ENCODE peak calls at places on chromosomes 2 and 18, in eight cellular contexts. X is GM12864, N is cardiac fibroblast, D is thyroid gland, K is WTC11, H is HCT116, I is psoas muscle, Q is mesothelial cell of epicardium. T is an unnamed sample.

GRCh38 chr2:213107728-213108127 is 43.7 kb downstream of the IKZF2 start:
- DNase-seq in X (no peak), N (no peak), D (no peak), K (no peak), H (no peak), I (no peak), Q (no peak), T (no peak)

GRCh38 chr2:6992821-6993228 is 75.6 kb downstream of the RNF144A start:
- DNase-seq in X (no peak), N (no peak), D (no peak), K (no peak), H (no peak), I (no peak), Q (no peak), T (no peak)

GRCh38 chr2:85583667-85584353 is 421 bp upstream of the VAMP5 start:
- DNase-seq in X (no peak), N (no peak), D (no peak), K (no peak), H (no peak), I (peak), Q (no peak), T (no peak)

GRCh38 chr2:186569906-186570305 is 19.9 kb upstream of the ITGAV start:
- DNase-seq in X (no peak), N (no peak), D (peak), K (no peak), H (no peak), I (no peak), Q (no peak), T (no peak)

GRCh38 chr2:161766334-161766733 is 142.1 kb downstream of the SLC4A10 start:
- DNase-seq in X (no peak), N (no peak), D (no peak), K (no peak), H (no peak), I (no peak), Q (no peak), T (no peak)

GRCh38 chr2:157839162-157839801 is 36.8 kb downstream of the ACVR1 start:
- DNase-seq in X (no peak), N (peak), D (peak), K (peak), H (no peak), I (peak), Q (peak), T (no peak)

GRCh38 chr2:53515435-53516332 is 251.9 kb upstream of the CHAC2 start:
- DNase-seq in X (no peak), N (peak), D (no peak), K (peak), H (no peak), I (no peak), Q (no peak), T (no peak)

GRCh38 chr2:195818521-195818920 is 161.5 kb downstream of the SLC39A10 start:
- DNase-seq in X (no peak), N (no peak), D (no peak), K (no peak), H (no peak), I (no peak), Q (no peak), T (no peak)

GRCh38 chr2:199855812-199856211 is 4.8 kb upstream of the FTCDNL1 start:
- DNase-seq in X (no peak), N (no peak), D (no peak), K (no peak), H (no peak), I (no peak), Q (no peak), T (no peak)

GRCh38 chr2:14016289-14016955 is 616.1 kb upstream of the LRATD1 start:
- DNase-seq in X (no peak), N (no peak), D (no peak), K (no peak), H (no peak), I (no peak), Q (no peak), T (no peak)

GRCh38 chr2:11746807-11747459 is 501 bp downstream of the LPIN1 start:
- DNase-seq in X (no peak), N (peak), D (peak), K (peak), H (no peak), I (no peak), Q (no peak), T (no peak)

GRCh38 chr2:221449406-221449805 is 122.7 kb downstream of the EPHA4 start:
- DNase-seq in X (no peak), N (no peak), D (no peak), K (no peak), H (no peak), I (no peak), Q (no peak), T (no peak)

GRCh38 chr18:21550510-21550970 is 50.0 kb downstream of the ESCO1 start:
- DNase-seq in X (no peak), N (no peak), D (no peak), K (no peak), H (no peak), I (no peak), Q (no peak), T (no peak)

GRCh38 chr2:240603081-240603835 is 16.7 kb downstream of the CAPN10 start:
- DNase-seq in X (no peak), N (no peak), D (no peak), K (no peak), H (no peak), I (peak), Q (peak), T (no peak)

GRCh38 chr2:55796121-55796520 is 102.5 kb upstream of the PNPT1 start:
- DNase-seq in X (no peak), N (no peak), D (no peak), K (no peak), H (no peak), I (no peak), Q (no peak), T (no peak)

GRCh38 chr2:1593371-1594205 is 150.7 kb downstream of the PXDN start:
- DNase-seq in X (no peak), N (peak), D (no peak), K (no peak), H (peak), I (peak), Q (no peak), T (no peak)

GRCh38 chr2:207338610-207339009 is 172.9 kb upstream of the KLF7 start:
- DNase-seq in X (no peak), N (no peak), D (no peak), K (no peak), H (no peak), I (no peak), Q (no peak), T (no peak)

GRCh38 chr2:234979204-234980167 is 27.7 kb downstream of the SH3BP4 start:
- DNase-seq in X (no peak), N (peak), D (no peak), K (no peak), H (no peak), I (no peak), Q (no peak), T (no peak)

GRCh38 chr2:234982096-234982834 is 30.4 kb downstream of the SH3BP4 start:
- DNase-seq in X (no peak), N (no peak), D (no peak), K (no peak), H (no peak), I (peak), Q (no peak), T (no peak)

GRCh38 chr2:234983011-234983726 is 31.4 kb downstream of the SH3BP4 start:
- DNase-seq in X (no peak), N (no peak), D (peak), K (no peak), H (no peak), I (peak), Q (no peak), T (no peak)

GRCh38 chr2:234980476-234981187 is 28.8 kb downstream of the SH3BP4 start:
- DNase-seq in X (no peak), N (peak), D (peak), K (no peak), H (no peak), I (peak), Q (no peak), T (no peak)

DNA sequence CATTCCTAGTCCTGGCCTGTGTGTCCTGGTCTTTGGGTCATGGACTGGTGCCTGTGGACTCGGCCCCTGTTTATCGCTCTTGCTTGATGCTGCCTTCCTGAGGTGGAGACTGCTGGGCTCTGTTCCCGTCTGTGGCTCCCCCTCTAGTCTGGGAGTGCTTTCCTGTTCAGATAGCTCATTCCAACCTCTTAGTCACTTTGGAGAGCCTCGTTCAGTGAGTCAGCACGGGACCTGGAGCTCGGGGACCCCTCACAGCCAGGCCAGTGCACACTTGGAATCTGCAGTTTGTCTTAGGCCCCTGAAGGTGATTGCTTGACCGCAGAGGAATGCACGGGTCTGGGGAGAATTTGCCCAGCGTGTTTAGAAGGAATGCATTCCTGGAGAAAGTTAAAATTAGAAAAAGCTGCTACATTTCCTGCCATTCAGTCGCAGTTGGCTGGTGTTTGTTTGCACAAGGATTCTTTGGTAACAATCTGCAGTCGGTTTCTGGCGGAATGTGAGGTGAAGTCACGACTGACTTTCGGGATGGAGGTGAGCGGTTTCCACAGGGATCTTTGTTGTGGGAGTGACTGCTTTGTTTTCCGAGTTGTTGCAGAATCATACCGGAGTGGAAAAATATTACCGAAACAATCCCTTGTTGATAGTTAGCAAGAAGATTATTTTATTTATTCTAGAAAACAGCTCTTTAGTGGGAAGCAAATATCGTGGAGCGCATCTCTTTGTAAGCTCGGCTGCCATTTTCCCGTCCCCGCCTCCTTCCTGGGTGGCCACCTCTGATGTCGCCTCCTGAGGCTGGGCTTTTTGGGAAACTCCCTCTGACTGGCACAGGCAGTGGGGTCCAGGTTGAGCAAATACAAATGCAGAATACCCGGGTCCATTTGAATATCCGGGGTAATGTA is 29.6 kb downstream of the SH3BP4 start:
- DNase-seq in X (no peak), N (peak), D (peak), K (peak), H (peak), I (peak), Q (no peak), T (no peak)
- TF ChIP-seq CTCF in X (no peak), N (peak), D (no peak), K (no peak), H (peak), I (no peak), Q (no peak), T (no peak)

GRCh38 chr2:177635696-177636095 is 243.1 kb downstream of the AGPS start:
- DNase-seq in X (no peak), N (no peak), D (no peak), K (no peak), H (no peak), I (no peak), Q (no peak), T (no peak)

GRCh38 chr2:177633910-177634294 is 241.3 kb downstream of the AGPS start:
- DNase-seq in X (no peak), N (no peak), D (no peak), K (no peak), H (no peak), I (no peak), Q (no peak), T (no peak)

GRCh38 chr2:177639262-177639914 is 246.8 kb downstream of the AGPS start:
- DNase-seq in X (no peak), N (no peak), D (no peak), K (no peak), H (no peak), I (no peak), Q (no peak), T (no peak)

GRCh38 chr2:177633111-177633510 is 240.5 kb downstream of the AGPS start:
- DNase-seq in X (no peak), N (no peak), D (no peak), K (no peak), H (no peak), I (no peak), Q (no peak), T (no peak)

DNA sequence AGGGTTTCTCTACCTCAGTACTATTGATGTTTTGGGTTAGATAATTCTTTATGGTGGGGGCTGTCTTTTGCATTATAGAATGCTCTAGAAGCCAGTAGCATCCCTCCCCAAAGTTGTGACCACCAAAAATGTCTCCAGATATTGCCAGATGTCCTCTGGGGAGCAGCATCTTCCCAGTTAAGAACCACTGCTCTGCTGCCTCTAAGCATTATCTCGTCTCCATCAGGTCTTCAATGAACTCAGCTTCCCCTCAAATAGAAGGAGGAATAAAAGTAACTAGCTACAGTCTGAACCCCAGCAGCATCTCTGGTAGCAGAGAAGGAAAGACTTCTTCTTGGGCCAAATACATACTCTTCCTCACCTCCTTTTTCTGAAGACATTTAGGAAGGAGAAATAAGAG is 244.1 kb downstream of the AGPS start:
- DNase-seq in X (no peak), N (no peak), D (no peak), K (no peak), H (no peak), I (no peak), Q (no peak), T (no peak)
- TF ChIP-seq CTCF in X (no peak), N (no peak), D (no peak), K (no peak), H (no peak), I (no peak), Q (no peak), T (no peak)

GRCh38 chr18:34031810-34032209 is 192.9 kb downstream of the NOL4 start:
- DNase-seq in X (no peak), N (no peak), D (no peak), K (peak), H (no peak), I (no peak), Q (no peak), T (no peak)
- TF ChIP-seq CTCF in X (peak), N (peak), D (no peak), K (no peak), H (no peak), I (no peak), Q (no peak), T (peak)

GRCh38 chr2:133177196-133177595 is 391.1 kb downstream of the NCKAP5 start:
- DNase-seq in X (no peak), N (no peak), D (no peak), K (no peak), H (no peak), I (no peak), Q (no peak), T (no peak)

GRCh38 chr2:133167990-133168389 is 400.3 kb downstream of the NCKAP5 start:
- DNase-seq in X (no peak), N (no peak), D (no peak), K (no peak), H (no peak), I (no peak), Q (no peak), T (no peak)

GRCh38 chr2:133169527-133169926 is 398.7 kb downstream of the NCKAP5 start:
- DNase-seq in X (no peak), N (no peak), D (no peak), K (no peak), H (no peak), I (no peak), Q (no peak), T (no peak)

GRCh38 chr2:133171396-133172004 is 396.8 kb downstream of the NCKAP5 start:
- DNase-seq in X (peak), N (peak), D (no peak), K (no peak), H (peak), I (no peak), Q (no peak), T (peak)

DNA sequence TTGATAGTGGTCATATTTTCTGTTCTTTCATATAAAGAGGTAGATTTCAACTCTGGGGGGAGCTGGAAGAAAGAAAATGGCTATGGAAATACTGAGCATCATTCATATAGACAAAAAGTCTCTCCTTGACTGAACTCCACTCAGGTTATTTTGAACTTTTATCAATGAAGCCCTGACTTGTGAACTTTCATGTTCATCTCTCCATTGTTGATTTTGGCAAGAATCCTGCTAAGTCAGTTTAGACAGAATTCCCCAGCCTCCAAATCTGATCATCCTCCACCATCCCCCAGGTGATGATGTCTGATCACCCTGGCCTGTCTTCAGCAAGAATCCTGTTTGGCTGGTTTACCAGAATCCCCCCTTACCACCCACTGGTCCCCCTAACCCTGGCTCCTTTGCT is 395.0 kb downstream of the NCKAP5 start:
- DNase-seq in X (no peak), N (no peak), D (no peak), K (no peak), H (no peak), I (no peak), Q (no peak), T (no peak)
- TF ChIP-seq CTCF in X (no peak), N (no peak), D (no peak), K (no peak), H (no peak), I (no peak), Q (no peak), T (no peak)

GRCh38 chr2:149388120-149388816 is 57.9 kb downstream of the LYPD6 start:
- DNase-seq in X (no peak), N (no peak), D (no peak), K (no peak), H (no peak), I (no peak), Q (no peak), T (no peak)
- TF ChIP-seq CTCF in X (peak), N (no peak), D (no peak), K (peak), H (peak), I (no peak), Q (no peak), T (no peak)

T was measured in GM10248.